ENCODE peak calls at places on chromosomes 11 and 22, in nine cellular contexts. L, I, T, R, X, V, G, H and Z are unnamed samples.

GRCh38 chr22:31490496-31490925 is 869 bp upstream of the EIF4ENIF1 start:
- DNase-seq in R (peak; percentile 34), G (no peak), V (peak; percentile 53), T (no peak), X (peak; percentile 37), H (peak; percentile 78), L (peak; percentile 97), I (peak; percentile 21), Z (no peak)

GRCh38 chr22:40498454-40499186 is 128.2 kb downstream of the SGSM3 start:
- DNase-seq in H (no peak), I (no peak), R (no peak), T (peak; percentile 49), G (no peak), X (peak; percentile 80), L (no peak), V (no peak), Z (no peak)

GRCh38 chr11:2190670-2191471 is 19.3 kb upstream of the TH start:
- DNase-seq in T (no peak), R (no peak), V (no peak), X (no peak), I (no peak), L (no peak), G (no peak), H (no peak), Z (no peak)

GRCh38 chr22:49783926-49784629 is 43.6 kb downstream of the BRD1 start:
- DNase-seq in X (no peak), L (no peak), R (no peak), I (no peak), H (no peak), G (no peak), T (no peak), V (no peak), Z (no peak)

GRCh38 chr22:17198188-17199130 is 20.8 kb downstream of the ADA2 start:
- DNase-seq in R (no peak), X (no peak), T (peak; percentile 80), L (no peak), G (no peak), V (no peak), H (no peak), I (peak; percentile 52), Z (peak; percentile 43)

GRCh38 chr11:120912504-120912903 is 111.4 kb upstream of the TBCEL start:
- DNase-seq in R (no peak), H (no peak), L (no peak), V (no peak), T (no peak), G (no peak), X (peak; percentile 12), I (no peak), Z (no peak)

GRCh38 chr22:24185001-24185500 is 3.8 kb downstream of the SUSD2 start:
- DNase-seq in L (no peak), I (no peak), R (no peak), V (no peak), T (no peak), X (no peak), H (no peak), G (no peak), Z (no peak)

GRCh38 chr22:16717699-16718558 is 107.3 kb downstream of the XKR3 start:
- DNase-seq in X (no peak), R (no peak), V (no peak), G (no peak), H (no peak), I (no peak), L (no peak), T (no peak), Z (no peak)

GRCh38 chr11:70104419-70104818 is 26.3 kb downstream of the ANO1 start:
- DNase-seq in G (no peak), L (no peak), H (no peak), X (no peak), T (no peak), I (no peak), R (no peak), V (no peak), Z (no peak)

GRCh38 chr11:984576-984975 is 51.9 kb downstream of the MUC6 start:
- DNase-seq in X (no peak), G (no peak), R (no peak), V (no peak), I (no peak), L (no peak), T (no peak), H (no peak), Z (no peak)

GRCh38 chr11:134270250-134270714 is 5.9 kb upstream of the GLB1L3 start:
- DNase-seq in X (peak; percentile 31), L (no peak), I (peak; percentile 51), V (no peak), G (no peak), H (no peak), R (no peak), T (no peak), Z (no peak)

GRCh38 chr11:296206-296975 is 2.9 kb downstream of the IFITM5 start:
- DNase-seq in I (no peak), X (no peak), R (no peak), L (no peak), V (no peak), H (no peak), T (no peak), G (no peak), Z (peak; percentile 14)

GRCh38 chr11:82906236-82906635 is 4.7 kb downstream of the DDIAS start:
- DNase-seq in V (no peak), T (no peak), I (no peak), L (no peak), R (no peak), G (no peak), H (no peak), X (no peak), Z (no peak)

GRCh38 chr22:42160830-42161696 is 30.5 kb upstream of the CYP2D6 start:
- DNase-seq in X (peak; percentile 28), I (no peak), H (peak; percentile 53), L (no peak), T (no peak), V (no peak), R (no peak), G (no peak), Z (no peak)

GRCh38 chr11:133897331-133897650 is 52.0 kb upstream of the SPATA19 start:
- DNase-seq in G (peak; percentile 29), T (no peak), L (no peak), X (no peak), I (no peak), R (no peak), H (no peak), V (no peak), Z (no peak)

DNA sequence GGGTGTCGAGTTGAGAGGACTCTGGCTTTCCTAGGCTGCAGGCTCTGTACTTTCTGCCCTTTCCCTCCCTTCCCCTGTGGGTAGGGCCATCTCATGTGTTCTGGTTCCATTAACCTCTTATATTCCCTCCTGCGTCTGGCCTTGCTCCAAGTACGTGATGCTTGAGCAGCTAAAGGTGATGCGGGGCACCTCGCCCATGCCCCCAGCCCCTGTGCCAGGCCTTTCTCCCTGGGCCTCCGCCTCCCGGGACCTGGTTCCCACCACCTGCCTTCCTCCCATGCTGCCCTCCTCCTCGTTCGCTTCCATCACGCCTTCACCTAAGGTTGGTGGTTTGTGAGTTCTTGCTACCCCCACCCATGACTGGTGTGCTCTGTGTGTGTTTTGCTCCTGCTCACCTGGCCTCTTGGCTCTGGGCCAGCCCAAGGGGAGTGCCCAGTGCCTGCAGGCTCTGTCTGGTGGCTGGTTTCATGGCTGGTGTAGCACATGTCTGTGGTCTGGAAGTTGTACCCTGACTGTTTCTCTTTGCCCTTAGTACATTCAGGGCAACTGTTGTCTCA is 34.1 kb downstream of the PHLDB1 start:
- DNase-seq in X (no peak), I (no peak), T (no peak), V (peak; percentile 88), G (no peak), H (peak; percentile 78), L (no peak), R (no peak), Z (no peak)
- TF ChIP-seq EP300 in X (no peak), I (no peak), T (no peak), V (no peak), G (no peak), H (no peak), L (no peak), R (no peak), Z (no peak)

DNA sequence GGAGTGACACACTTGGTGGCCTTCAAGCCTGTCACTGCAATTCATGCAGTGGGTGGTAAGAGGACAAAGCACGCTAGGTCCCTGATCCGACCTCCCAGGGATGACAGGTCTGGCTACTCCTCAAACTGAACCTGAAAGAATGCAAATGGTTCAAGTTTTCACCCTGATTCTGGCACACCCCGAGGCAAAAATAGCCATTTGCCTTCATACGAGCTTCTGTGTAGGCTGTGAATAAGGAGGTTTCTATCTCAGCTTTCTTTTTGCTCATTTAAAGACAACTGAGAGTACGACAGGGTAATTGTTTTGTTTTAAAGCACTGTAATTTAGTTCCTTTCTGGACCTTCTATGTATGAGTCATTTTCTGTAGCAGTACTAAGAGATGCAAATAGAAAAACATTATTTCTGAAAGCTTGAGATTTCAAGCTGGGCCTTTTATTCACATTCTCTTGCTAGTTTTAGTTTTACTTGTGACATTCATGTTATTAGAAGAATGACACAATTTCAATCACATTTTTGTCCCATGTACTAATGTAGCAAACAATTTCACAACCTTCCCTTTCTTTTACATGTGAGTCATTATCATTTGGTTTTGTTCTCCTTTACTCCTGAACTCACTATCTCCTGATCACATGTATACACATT is 56.6 kb upstream of the FDX1 start:
- DNase-seq in L (peak; percentile 92), V (no peak), H (no peak), G (no peak), I (no peak), R (no peak), T (no peak), X (no peak), Z (no peak)
- TF ChIP-seq POLR2A in L (peak; percentile 51), V (no peak), H (no peak), G (no peak), I (no peak), R (no peak), T (no peak), X (no peak), Z (no peak)

DNA sequence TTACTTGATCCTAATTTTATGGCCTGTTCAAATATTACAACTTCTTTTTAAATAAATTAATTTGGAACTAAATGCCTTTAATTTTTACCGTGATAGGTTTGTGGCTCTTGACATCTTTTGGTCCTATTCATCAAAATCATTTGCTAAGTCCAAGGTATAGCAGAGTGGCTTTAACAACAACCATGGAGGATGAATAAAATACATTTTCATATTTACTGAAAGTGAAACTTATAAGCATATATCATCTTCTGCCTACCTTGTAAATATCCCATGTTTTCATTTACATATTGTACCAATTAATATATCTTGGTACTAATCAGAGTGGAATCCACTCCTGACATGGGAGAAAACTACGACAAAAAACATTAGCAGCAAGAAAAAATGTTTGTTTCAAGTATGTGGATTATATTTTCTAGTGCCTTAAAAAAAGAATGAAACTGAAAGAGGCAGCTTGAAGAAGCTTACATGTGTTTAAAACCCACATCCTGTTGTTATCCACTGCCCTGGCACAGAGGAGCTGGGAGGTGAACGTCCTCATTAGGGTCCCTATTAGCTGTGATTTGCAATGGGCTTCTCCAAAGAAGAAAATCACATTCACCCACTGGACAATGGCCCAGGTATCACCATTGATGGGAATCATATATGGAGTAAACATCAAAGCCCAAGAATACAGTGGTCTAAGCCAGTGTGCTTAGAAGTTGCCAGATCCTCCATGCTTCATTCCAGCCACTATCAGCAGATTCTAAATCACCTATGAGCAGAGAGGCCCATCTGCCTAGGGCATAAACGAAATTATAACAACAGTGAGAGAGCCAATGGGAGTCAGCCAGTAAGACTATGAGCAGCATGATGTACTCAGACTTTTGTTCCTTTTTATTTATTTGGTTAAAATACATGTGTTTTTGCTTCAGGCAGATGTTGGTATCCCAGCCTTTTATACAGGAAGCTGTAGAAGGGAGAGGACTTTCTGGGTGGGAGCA is 84.7 kb downstream of the MAML2 start:
- DNase-seq in L (no peak), X (no peak), V (no peak), H (no peak), T (no peak), I (no peak), G (no peak), R (no peak), Z (no peak)
- TF ChIP-seq EP300 in L (no peak), X (no peak), V (no peak), H (no peak), T (no peak), I (no peak), G (no peak), R (no peak), Z (no peak)

GRCh38 chr11:57213282-57214086 is 23.6 kb downstream of the APLNR start:
- DNase-seq in L (no peak), X (no peak), G (no peak), I (no peak), T (no peak), H (no peak), R (no peak), V (no peak), Z (no peak)
- TF ChIP-seq POLR2A in L (no peak), X (no peak), G (no peak), I (no peak), T (no peak), H (no peak), R (no peak), V (no peak), Z (no peak)